ENCODE peak calls at places on chromosomes 16 and 17, in five cellular contexts. One of them, this sample, is unnamed.

GRCh38 chr16:9008335-9009260 is 44.9 kb upstream of the USP7 start:
- DNase-seq in GM12865: peak; percentile 83
- DNase-seq in fibroblast of lung: peak; percentile 57
- DNase-seq in testis: peak; percentile 81
- DNase-seq in EL: peak; percentile 72
- DNase-seq in this sample: no peak

GRCh38 chr17:77432791-77433190 is 292.0 kb downstream of the SEC14L1 start:
- DNase-seq in fibroblast of lung: no peak
- DNase-seq in EL: no peak
- DNase-seq in testis: no peak
- DNase-seq in GM12865: no peak
- DNase-seq in this sample: no peak

GRCh38 chr17:37225458-37225857 is 150.3 kb upstream of the C17orf78 start:
- DNase-seq in EL: no peak
- DNase-seq in fibroblast of lung: no peak
- DNase-seq in testis: no peak
- DNase-seq in GM12865: no peak
- DNase-seq in this sample: no peak

GRCh38 chr17:82005701-82006348 is 16.9 kb downstream of the CENPX start:
- DNase-seq in testis: no peak
- DNase-seq in GM12865: no peak
- DNase-seq in fibroblast of lung: no peak
- DNase-seq in EL: no peak
- DNase-seq in this sample: no peak

GRCh38 chr17:83189013-83189672 is 109.7 kb downstream of the METRNL start:
- DNase-seq in EL: no peak
- DNase-seq in GM12865: no peak
- DNase-seq in testis: no peak
- DNase-seq in fibroblast of lung: no peak
- DNase-seq in this sample: no peak

GRCh38 chr16:59164461-59164860 is 430.3 kb upstream of the GOT2 start:
- DNase-seq in EL: peak; percentile 4
- DNase-seq in fibroblast of lung: peak; percentile 12
- DNase-seq in GM12865: no peak
- DNase-seq in testis: no peak
- DNase-seq in this sample: no peak

GRCh38 chr16:84449156-84450140 is 55.0 kb downstream of the MEAK7 start:
- DNase-seq in EL: no peak
- DNase-seq in GM12865: no peak
- DNase-seq in fibroblast of lung: no peak
- DNase-seq in testis: no peak
- DNase-seq in this sample: no peak

GRCh38 chr17:76497979-76498885 is 3.0 kb downstream of the RHBDF2 start:
- DNase-seq in EL: peak; percentile 96
- DNase-seq in fibroblast of lung: peak; percentile 84
- DNase-seq in testis: peak; percentile 87
- DNase-seq in GM12865: peak; percentile 61
- DNase-seq in this sample: no peak

GRCh38 chr17:46045639-46046038 is 46.6 kb downstream of the STH start:
- DNase-seq in EL: no peak
- DNase-seq in GM12865: no peak
- DNase-seq in fibroblast of lung: peak; percentile 15
- DNase-seq in testis: no peak
- DNase-seq in this sample: no peak

GRCh38 chr16:88471575-88471974 is 18.5 kb downstream of the ZFPM1 start:
- DNase-seq in fibroblast of lung: no peak
- DNase-seq in EL: no peak
- DNase-seq in GM12865: no peak
- DNase-seq in testis: no peak
- DNase-seq in this sample: no peak

GRCh38 chr16:72474511-72475123 is 302.7 kb upstream of the PMFBP1 start:
- DNase-seq in GM12865: no peak
- DNase-seq in EL: peak; percentile 83
- DNase-seq in fibroblast of lung: peak; percentile 99
- DNase-seq in testis: no peak
- DNase-seq in this sample: no peak

GRCh38 chr17:13001991-13002615 is 15.7 kb downstream of the ELAC2 start:
- DNase-seq in testis: no peak
- DNase-seq in fibroblast of lung: peak; percentile 25
- DNase-seq in GM12865: no peak
- DNase-seq in EL: no peak
- DNase-seq in this sample: no peak

GRCh38 chr16:81973737-81974136 is 37.5 kb downstream of the SDR42E1 start:
- DNase-seq in EL: no peak
- DNase-seq in GM12865: no peak
- DNase-seq in fibroblast of lung: no peak
- DNase-seq in testis: no peak
- DNase-seq in this sample: no peak

GRCh38 chr16:85205747-85206471 is 93.6 kb upstream of the CIBAR2 start:
- DNase-seq in EL: peak; percentile 17
- DNase-seq in GM12865: no peak
- DNase-seq in fibroblast of lung: peak; percentile 73
- DNase-seq in testis: peak; percentile 68
- DNase-seq in this sample: no peak

GRCh38 chr16:20236890-20237289 is 90.4 kb downstream of the GP2 start:
- DNase-seq in fibroblast of lung: no peak
- DNase-seq in GM12865: no peak
- DNase-seq in EL: no peak
- DNase-seq in testis: no peak
- DNase-seq in this sample: no peak

GRCh38 chr17:72338847-72339790 is 218.3 kb downstream of the SOX9 start:
- DNase-seq in GM12865: no peak
- DNase-seq in testis: no peak
- DNase-seq in EL: peak; percentile 99
- DNase-seq in fibroblast of lung: peak; percentile 99
- DNase-seq in this sample: no peak

GRCh38 chr17:17044846-17045561 is 2.7 kb downstream of the MPRIP start:
- DNase-seq in testis: peak; percentile 70
- DNase-seq in EL: peak; percentile 86
- DNase-seq in GM12865: peak; percentile 65
- DNase-seq in fibroblast of lung: peak; percentile 85
- DNase-seq in this sample: no peak

GRCh38 chr17:63798572-63799113 is 24.7 kb downstream of the DDX42 start:
- DNase-seq in GM12865: no peak
- DNase-seq in fibroblast of lung: no peak
- DNase-seq in EL: no peak
- DNase-seq in testis: no peak
- DNase-seq in this sample: no peak

GRCh38 chr17:41421617-41422016 is 2.8 kb downstream of the KRT37 start:
- DNase-seq in fibroblast of lung: no peak
- DNase-seq in EL: no peak
- DNase-seq in testis: no peak
- DNase-seq in GM12865: no peak
- DNase-seq in this sample: no peak

GRCh38 chr17:37826497-37827115 is 81.7 kb upstream of the HNF1B start:
- DNase-seq in fibroblast of lung: peak; percentile 24
- DNase-seq in testis: no peak
- DNase-seq in EL: no peak
- DNase-seq in GM12865: peak; percentile 29
- DNase-seq in this sample: no peak

GRCh38 chr16:15746332-15746731 is 96.3 kb downstream of the NDE1 start:
- DNase-seq in testis: no peak
- DNase-seq in fibroblast of lung: no peak
- DNase-seq in EL: no peak
- DNase-seq in GM12865: no peak
- DNase-seq in this sample: no peak

GRCh38 chr17:15444805-15445204 is 22.6 kb downstream of the CDRT4 start:
- DNase-seq in EL: peak; percentile 79
- DNase-seq in fibroblast of lung: peak; percentile 93
- DNase-seq in testis: no peak
- DNase-seq in GM12865: no peak
- DNase-seq in this sample: no peak

GRCh38 chr17:77649717-77650211 is 308.7 kb upstream of the TNRC6C start:
- DNase-seq in fibroblast of lung: peak; percentile 75
- DNase-seq in testis: no peak
- DNase-seq in GM12865: no peak
- DNase-seq in EL: peak; percentile 44
- DNase-seq in this sample: no peak

GRCh38 chr17:83189673-83190385 is 110.4 kb downstream of the METRNL start:
- DNase-seq in testis: peak; percentile 56
- DNase-seq in fibroblast of lung: peak; percentile 64
- DNase-seq in GM12865: no peak
- DNase-seq in EL: peak; percentile 80
- DNase-seq in this sample: no peak

GRCh38 chr17:5931611-5932010 is 138.6 kb upstream of the WSCD1 start:
- DNase-seq in GM12865: no peak
- DNase-seq in EL: no peak
- DNase-seq in fibroblast of lung: peak; percentile 7
- DNase-seq in testis: no peak
- DNase-seq in this sample: no peak

GRCh38 chr17:4393806-4394205 is 27.3 kb upstream of the UBE2G1 start:
- DNase-seq in EL: no peak
- DNase-seq in GM12865: peak; percentile 50
- DNase-seq in testis: no peak
- DNase-seq in fibroblast of lung: no peak
- DNase-seq in this sample: no peak

GRCh38 chr17:46035112-46035818 is 36.2 kb downstream of the STH start:
- DNase-seq in EL: no peak
- DNase-seq in testis: no peak
- DNase-seq in GM12865: peak; percentile 75
- DNase-seq in fibroblast of lung: no peak
- DNase-seq in this sample: no peak

GRCh38 chr16:73189132-73189531 is 141.2 kb upstream of the ZFHX3 start:
- DNase-seq in GM12865: no peak
- DNase-seq in testis: no peak
- DNase-seq in EL: no peak
- DNase-seq in fibroblast of lung: no peak
- DNase-seq in this sample: no peak

GRCh38 chr16:88455610-88456355 is 2.7 kb downstream of the ZFPM1 start:
- DNase-seq in EL: peak; percentile 61
- DNase-seq in testis: peak; percentile 50
- DNase-seq in GM12865: peak; percentile 93
- DNase-seq in fibroblast of lung: peak; percentile 47
- DNase-seq in this sample: no peak

GRCh38 chr17:4480929-4481898 is 17.5 kb upstream of the SPNS2 start:
- DNase-seq in GM12865: peak; percentile 34
- DNase-seq in fibroblast of lung: no peak
- DNase-seq in EL: no peak
- DNase-seq in testis: no peak
- DNase-seq in this sample: no peak

GRCh38 chr17:20952183-20952582 is 90.6 kb downstream of the USP22 start:
- DNase-seq in testis: no peak
- DNase-seq in fibroblast of lung: no peak
- DNase-seq in EL: no peak
- DNase-seq in GM12865: no peak
- DNase-seq in this sample: no peak

GRCh38 chr17:17108681-17109049 is 66.4 kb downstream of the MPRIP start:
- DNase-seq in EL: no peak
- DNase-seq in fibroblast of lung: no peak
- DNase-seq in GM12865: no peak
- DNase-seq in testis: no peak
- DNase-seq in this sample: no peak

GRCh38 chr16:57507414-57508083 is 21.3 kb upstream of the DOK4 start:
- DNase-seq in GM12865: no peak
- DNase-seq in fibroblast of lung: no peak
- DNase-seq in EL: no peak
- DNase-seq in testis: no peak
- DNase-seq in this sample: no peak

GRCh38 chr17:59494757-59495368 is 70.5 kb upstream of the DHX40 start:
- DNase-seq in EL: no peak
- DNase-seq in fibroblast of lung: no peak
- DNase-seq in GM12865: no peak
- DNase-seq in testis: no peak
- DNase-seq in this sample: no peak

GRCh38 chr17:83005639-83006038 is 73.8 kb upstream of the METRNL start:
- DNase-seq in testis: no peak
- DNase-seq in GM12865: no peak
- DNase-seq in EL: no peak
- DNase-seq in fibroblast of lung: no peak
- DNase-seq in this sample: no peak

GRCh38 chr17:6078370-6078950 is 8.3 kb downstream of the WSCD1 start:
- DNase-seq in GM12865: no peak
- DNase-seq in fibroblast of lung: no peak
- DNase-seq in testis: no peak
- DNase-seq in EL: no peak
- DNase-seq in this sample: no peak

GRCh38 chr17:2215616-2216364 is 87.8 kb downstream of the SMG6 start:
- DNase-seq in testis: peak; percentile 78
- DNase-seq in GM12865: peak; percentile 93
- DNase-seq in EL: peak; percentile 84
- DNase-seq in fibroblast of lung: peak; percentile 99
- DNase-seq in this sample: no peak

GRCh38 chr17:33948299-33948698 is 306.8 kb upstream of the CCL2 start:
- DNase-seq in EL: no peak
- DNase-seq in GM12865: no peak
- DNase-seq in fibroblast of lung: no peak
- DNase-seq in testis: no peak
- DNase-seq in this sample: no peak